ENCODE peak calls at places on chromosomes 1 and 21, in ten cellular contexts. W is astrocyte of the spinal cord, K is fibroblast of pulmonary artery, L is adrenal gland, Y is HCT116, Z is astrocyte, M is AG10803, A is right atrium auricular region, V is choroid plexus epithelial cell, N is fibroblast of lung. J is an unnamed sample.

GRCh38 chr1:155717041-155717440 is 28.1 kb downstream of the DAP3 start:
- DNase-seq in W (no peak), K (no peak), L (no peak), Y (no peak), Z (no peak), M (no peak), A (no peak), V (no peak), N (no peak), J (no peak)

GRCh38 chr21:34826818-34827217 is 158.0 kb downstream of the CLIC6 start:
- DNase-seq in W (no peak), K (no peak), L (no peak), Y (no peak), Z (no peak), M (no peak), A (no peak), V (no peak), N (no peak), J (no peak)

GRCh38 chr1:79852004-79852403 is 845.5 kb upstream of the ADGRL4 start:
- DNase-seq in W (no peak), K (no peak), L (no peak), Y (peak), Z (no peak), M (no peak), A (no peak), V (no peak), N (no peak), J (no peak)

GRCh38 chr1:115650961-115651360 is 9.2 kb downstream of the VANGL1 start:
- DNase-seq in W (no peak), K (no peak), L (no peak), Y (no peak), Z (no peak), M (no peak), A (no peak), V (no peak), N (no peak), J (no peak)

GRCh38 chr1:204263240-204263848 is 49.6 kb upstream of the GOLT1A start:
- DNase-seq in W (no peak), K (no peak), L (no peak), Y (no peak), Z (peak), M (no peak), A (no peak), V (no peak), N (peak), J (no peak)

GRCh38 chr1:230246551-230246950 is 179.5 kb downstream of the GALNT2 start:
- DNase-seq in W (no peak), K (no peak), L (no peak), Y (no peak), Z (no peak), M (no peak), A (peak), V (no peak), N (no peak), J (no peak)

GRCh38 chr21:29335720-29336119 is 37.0 kb downstream of the BACH1 start:
- DNase-seq in W (no peak), K (peak), L (no peak), Y (no peak), Z (peak), M (peak), A (no peak), V (peak), N (peak), J (peak)

GRCh38 chr1:112960381-112960780 is 4.4 kb upstream of the SLC16A1 start:
- DNase-seq in W (no peak), K (no peak), L (no peak), Y (no peak), Z (no peak), M (no peak), A (no peak), V (no peak), N (no peak), J (no peak)

GRCh38 chr1:206790502-206791250 is 18.4 kb upstream of the IL10 start:
- DNase-seq in W (no peak), K (no peak), L (no peak), Y (no peak), Z (no peak), M (no peak), A (no peak), V (no peak), N (no peak), J (no peak)

GRCh38 chr21:23401278-23401677 is 2206.0 kb downstream of the MRPL39 start:
- DNase-seq in W (no peak), K (peak), L (no peak), Y (no peak), Z (no peak), M (no peak), A (no peak), V (peak), N (no peak), J (no peak)

GRCh38 chr21:39137248-39138186 is 45.7 kb downstream of the PSMG1 start:
- DNase-seq in W (peak), K (peak), L (peak), Y (no peak), Z (peak), M (peak), A (peak), V (peak), N (peak), J (no peak)

GRCh38 chr1:164598719-164599118 is 39.7 kb downstream of the PBX1 start:
- DNase-seq in W (no peak), K (no peak), L (no peak), Y (no peak), Z (no peak), M (no peak), A (no peak), V (no peak), N (no peak), J (no peak)

GRCh38 chr21:45468971-45469272 is 64.0 kb downstream of the COL18A1 start:
- DNase-seq in W (no peak), K (no peak), L (no peak), Y (no peak), Z (no peak), M (no peak), A (no peak), V (no peak), N (no peak), J (no peak)

GRCh38 chr1:151816964-151817730 is 11.9 kb upstream of the LINGO4 start:
- DNase-seq in W (no peak), K (no peak), L (no peak), Y (no peak), Z (no peak), M (no peak), A (no peak), V (no peak), N (no peak), J (no peak)

GRCh38 chr1:239031310-239031709 is 355.1 kb upstream of the CHRM3 start:
- DNase-seq in W (no peak), K (no peak), L (no peak), Y (no peak), Z (no peak), M (no peak), A (no peak), V (no peak), N (no peak), J (no peak)

GRCh38 chr1:10813801-10814200 is 17.4 kb upstream of the CASZ1 start:
- DNase-seq in W (no peak), K (no peak), L (no peak), Y (no peak), Z (no peak), M (no peak), A (no peak), V (no peak), N (no peak), J (no peak)

GRCh38 chr1:165883056-165883455 is 55.6 kb downstream of the UCK2 start:
- DNase-seq in W (no peak), K (no peak), L (no peak), Y (no peak), Z (peak), M (peak), A (no peak), V (no peak), N (peak), J (peak)

GRCh38 chr21:41425954-41426655 is at the start of gene MX1:
- DNase-seq in W (peak), K (peak), L (peak), Y (no peak), Z (peak), M (peak), A (peak), V (peak), N (peak), J (peak)

GRCh38 chr21:39441502-39442475 is 3.8 kb downstream of the LCA5L start:
- DNase-seq in W (peak), K (peak), L (peak), Y (peak), Z (peak), M (peak), A (no peak), V (peak), N (peak), J (peak)

GRCh38 chr1:185050823-185051451 is 5.6 kb downstream of the RNF2 start:
- DNase-seq in W (no peak), K (peak), L (no peak), Y (no peak), Z (no peak), M (no peak), A (no peak), V (no peak), N (no peak), J (no peak)

GRCh38 chr1:211036701-211037494 is 97.0 kb downstream of the KCNH1 start:
- DNase-seq in W (peak), K (peak), L (peak), Y (peak), Z (peak), M (peak), A (no peak), V (peak), N (peak), J (no peak)

GRCh38 chr1:5389101-5389885 is 602.9 kb downstream of the NPHP4 start:
- DNase-seq in W (no peak), K (no peak), L (no peak), Y (no peak), Z (no peak), M (no peak), A (no peak), V (no peak), N (no peak), J (no peak)

GRCh38 chr1:208025036-208025435 is 114.1 kb upstream of the CD34 start:
- DNase-seq in W (peak), K (no peak), L (no peak), Y (no peak), Z (peak), M (peak), A (no peak), V (no peak), N (peak), J (no peak)

GRCh38 chr1:47941609-47942237 is 55.5 kb downstream of the TRABD2B start:
- DNase-seq in W (no peak), K (no peak), L (no peak), Y (no peak), Z (no peak), M (peak), A (no peak), V (peak), N (no peak), J (no peak)

GRCh38 chr21:37057614-37058013 is 15.3 kb downstream of the PIGP start:
- DNase-seq in W (no peak), K (no peak), L (no peak), Y (no peak), Z (no peak), M (no peak), A (no peak), V (no peak), N (no peak), J (no peak)

GRCh38 chr1:115463347-115463746 is 125.3 kb upstream of the NGF start:
- DNase-seq in W (no peak), K (no peak), L (no peak), Y (no peak), Z (no peak), M (no peak), A (peak), V (peak), N (no peak), J (no peak)

GRCh38 chr1:243732627-243733026 is 117.4 kb downstream of the AKT3 start:
- DNase-seq in W (no peak), K (no peak), L (no peak), Y (no peak), Z (no peak), M (no peak), A (no peak), V (no peak), N (no peak), J (no peak)

GRCh38 chr1:192475970-192476369 is 99.6 kb upstream of the RGS1 start:
- DNase-seq in W (no peak), K (no peak), L (no peak), Y (no peak), Z (no peak), M (no peak), A (no peak), V (no peak), N (peak), J (no peak)

GRCh38 chr1:21963477-21964217 is 13.2 kb upstream of the CELA3B start:
- DNase-seq in W (peak), K (peak), L (peak), Y (peak), Z (peak), M (peak), A (peak), V (peak), N (peak), J (peak)

GRCh38 chr1:226778657-226779058 is 39.6 kb upstream of the ITPKB start:
- DNase-seq in W (peak), K (peak), L (peak), Y (no peak), Z (peak), M (peak), A (no peak), V (peak), N (peak), J (peak)

GRCh38 chr1:200206340-200206739 is 178.8 kb downstream of the NR5A2 start:
- DNase-seq in W (peak), K (peak), L (no peak), Y (no peak), Z (peak), M (peak), A (no peak), V (peak), N (peak), J (peak)

GRCh38 chr1:206011057-206011456 is 7.9 kb upstream of the RAB7B start:
- DNase-seq in W (no peak), K (no peak), L (no peak), Y (no peak), Z (no peak), M (no peak), A (no peak), V (no peak), N (no peak), J (no peak)

GRCh38 chr1:21869620-21870121 is 57.6 kb downstream of the LDLRAD2 start:
- DNase-seq in W (peak), K (peak), L (peak), Y (peak), Z (peak), M (peak), A (peak), V (peak), N (peak), J (peak)

GRCh38 chr1:175319112-175319911 is 126.7 kb upstream of the KIAA0040 start:
- DNase-seq in W (peak), K (peak), L (peak), Y (peak), Z (peak), M (peak), A (peak), V (peak), N (peak), J (peak)

GRCh38 chr1:83999316-83999819 is 436 bp upstream of the TTLL7 start:
- DNase-seq in W (peak), K (peak), L (peak), Y (peak), Z (peak), M (peak), A (peak), V (peak), N (peak), J (peak)

GRCh38 chr1:226511296-226511695 is 37.3 kb upstream of the STUM start:
- DNase-seq in W (no peak), K (no peak), L (no peak), Y (no peak), Z (no peak), M (no peak), A (no peak), V (no peak), N (no peak), J (no peak)

GRCh38 chr1:156750191-156750931 is 1.1 kb downstream of the HDGF start:
- DNase-seq in W (no peak), K (no peak), L (peak), Y (no peak), Z (no peak), M (peak), A (no peak), V (no peak), N (peak), J (peak)

GRCh38 chr1:220884109-220884980 is 5.1 kb downstream of the HLX start:
- DNase-seq in W (peak), K (no peak), L (no peak), Y (no peak), Z (no peak), M (no peak), A (no peak), V (peak), N (no peak), J (no peak)

GRCh38 chr1:220887202-220887867 is 8.1 kb downstream of the HLX start:
- DNase-seq in W (no peak), K (no peak), L (no peak), Y (no peak), Z (no peak), M (no peak), A (no peak), V (no peak), N (no peak), J (no peak)

GRCh38 chr1:220885971-220886370 is 6.7 kb downstream of the HLX start:
- DNase-seq in W (no peak), K (no peak), L (no peak), Y (no peak), Z (no peak), M (no peak), A (no peak), V (no peak), N (no peak), J (no peak)

GRCh38 chr1:220886470-220887201 is 7.4 kb downstream of the HLX start:
- DNase-seq in W (no peak), K (no peak), L (no peak), Y (no peak), Z (no peak), M (no peak), A (no peak), V (no peak), N (no peak), J (no peak)

GRCh38 chr1:220884981-220885918 is 6.0 kb downstream of the HLX start:
- DNase-seq in W (no peak), K (no peak), L (no peak), Y (no peak), Z (no peak), M (no peak), A (no peak), V (no peak), N (no peak), J (no peak)
- H3K4me3 ChIP-seq in W (no peak), K (no peak), L (no peak), Y (no peak), Z (no peak), M (no peak), A (no peak), V (no peak), N (no peak), J (no peak)

GRCh38 chr1:9344426-9345200 is 51.9 kb downstream of the SPSB1 start:
- DNase-seq in W (no peak), K (no peak), L (no peak), Y (no peak), Z (no peak), M (no peak), A (no peak), V (no peak), N (no peak), J (no peak)
- TF ChIP-seq CTCF in W (no peak), K (no peak), L (no peak), Y (no peak), Z (no peak), M (no peak), A (no peak), V (no peak), N (no peak), J (no peak)

GRCh38 chr1:168607872-168608428 is 31.5 kb downstream of the XCL1 start:
- DNase-seq in W (no peak), K (no peak), L (no peak), Y (no peak), Z (no peak), M (no peak), A (no peak), V (no peak), N (no peak), J (no peak)

GRCh38 chr1:168605443-168605842 is 29.0 kb downstream of the XCL1 start:
- DNase-seq in W (no peak), K (no peak), L (no peak), Y (no peak), Z (no peak), M (no peak), A (no peak), V (no peak), N (no peak), J (no peak)

GRCh38 chr1:168610111-168610510 is 33.7 kb downstream of the XCL1 start:
- DNase-seq in W (no peak), K (no peak), L (no peak), Y (no peak), Z (no peak), M (no peak), A (no peak), V (no peak), N (no peak), J (no peak)

GRCh38 chr1:168606096-168606495 is 29.7 kb downstream of the XCL1 start:
- DNase-seq in W (no peak), K (no peak), L (no peak), Y (no peak), Z (no peak), M (no peak), A (no peak), V (no peak), N (no peak), J (no peak)

DNA sequence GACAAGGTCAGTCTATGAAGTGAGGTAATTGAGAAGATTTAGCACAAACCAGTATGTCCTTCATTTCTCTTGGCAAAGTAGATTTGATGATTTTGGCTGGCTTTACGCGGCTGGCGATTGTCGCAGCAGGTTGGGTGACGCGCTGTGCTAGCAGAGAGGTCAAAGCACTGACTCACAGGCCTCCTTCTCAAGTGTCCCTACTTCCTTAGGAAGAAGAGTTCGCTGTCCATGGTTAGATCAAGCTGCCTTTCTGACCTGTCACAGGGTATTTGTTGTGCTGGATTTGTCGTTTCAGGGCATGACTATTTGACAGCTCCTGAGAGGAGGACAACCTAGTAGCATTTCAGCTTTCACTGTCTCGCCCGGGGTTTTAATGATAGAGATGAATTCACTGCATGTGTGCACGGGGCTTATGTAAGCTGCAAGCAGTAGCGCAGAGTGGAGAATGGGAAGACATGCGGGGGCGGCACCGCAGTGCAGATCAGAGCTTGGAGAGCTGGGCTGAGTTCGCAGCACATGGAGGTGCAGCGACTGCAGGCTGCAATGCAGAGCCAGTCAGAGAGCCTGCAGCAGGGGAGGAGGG is 32.8 kb downstream of the XCL1 start:
- DNase-seq in W (peak), K (peak), L (peak), Y (no peak), Z (peak), M (peak), A (peak), V (peak), N (peak), J (peak)
- H3K4me3 ChIP-seq in W (no peak), K (peak), L (no peak), Y (no peak), Z (no peak), M (peak), A (peak), V (no peak), N (no peak), J (no peak)

DNA sequence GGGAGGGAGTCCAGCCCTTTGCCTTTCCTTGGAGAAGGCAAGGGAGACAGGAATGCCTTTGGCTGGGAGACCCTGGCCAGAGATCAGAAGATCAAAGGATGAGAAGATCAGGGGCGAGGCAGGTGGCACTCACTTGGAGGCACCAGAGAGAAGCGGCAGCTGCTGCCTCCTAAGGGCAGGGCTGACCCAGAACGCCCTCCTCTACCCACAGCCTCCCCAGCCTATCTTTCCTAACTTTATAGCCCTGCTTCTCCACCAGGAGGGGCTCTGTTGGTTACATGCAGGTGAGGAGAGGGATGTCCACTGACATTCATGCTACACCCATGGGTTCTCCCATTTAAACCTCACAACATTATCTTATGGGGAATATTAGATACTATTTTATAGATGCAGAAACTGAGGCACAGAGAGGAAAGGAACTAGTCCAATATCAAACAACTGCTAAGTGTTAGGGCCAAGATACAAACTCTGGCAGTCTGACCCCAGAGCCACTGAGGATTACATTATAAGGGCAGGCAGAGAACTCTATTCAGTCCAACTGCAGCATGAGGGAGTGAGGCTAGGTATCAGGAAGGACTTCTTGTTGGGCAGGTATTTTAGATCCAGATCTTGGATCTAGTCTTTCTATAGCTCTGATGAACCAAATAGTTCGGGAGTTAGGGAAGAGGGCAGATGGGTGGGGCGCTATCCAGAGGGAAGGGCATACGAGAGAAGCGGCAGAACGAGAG is 19.9 kb downstream of the LGR6 start:
- DNase-seq in W (no peak), K (no peak), L (no peak), Y (no peak), Z (no peak), M (no peak), A (no peak), V (no peak), N (no peak), J (no peak)
- TF ChIP-seq CTCF in W (peak), K (peak), L (no peak), Y (peak), Z (peak), M (no peak), A (peak), V (peak), N (no peak), J (no peak)